ENCODE peak calls at places on chromosome 13, in six cellular contexts. Y is cardiac fibroblast, D is MCF 10A, O is AG04450, J is dorsolateral prefrontal cortex, P is nephron progenitor cell. Z is an unnamed sample.

GRCh38 chr13:109955598-109955997 is 169.2 kb upstream of the IRS2 start:
- DNase-seq in O (peak), J (no peak), D (no peak), P (no peak), Y (peak), Z (no peak)

GRCh38 chr13:29676941-29677452 is 81.5 kb upstream of the SLC7A1 start:
- DNase-seq in O (no peak), Y (no peak), P (no peak), J (no peak), D (peak), Z (no peak)

GRCh38 chr13:107450931-107451330 is 764.4 kb downstream of the LIG4 start:
- DNase-seq in Y (peak), J (no peak), D (peak), P (no peak), O (peak), Z (no peak)

GRCh38 chr13:110179858-110180156 is 127.2 kb downstream of the COL4A1 start:
- DNase-seq in Y (no peak), P (no peak), D (no peak), O (no peak), J (no peak), Z (no peak)

GRCh38 chr13:75263741-75264407 is 218.1 kb downstream of the TBC1D4 start:
- DNase-seq in D (no peak), P (no peak), Y (peak), O (no peak), J (no peak), Z (no peak)

GRCh38 chr13:110433014-110433413 is 125.9 kb downstream of the COL4A2 start:
- DNase-seq in P (no peak), O (no peak), J (no peak), D (no peak), Y (no peak), Z (no peak)

GRCh38 chr13:40389081-40389641 is 277.3 kb downstream of the FOXO1 start:
- DNase-seq in J (no peak), O (no peak), D (no peak), P (no peak), Y (no peak), Z (peak)

GRCh38 chr13:37136187-37136586 is 30.7 kb upstream of the CSNK1A1L start:
- DNase-seq in P (no peak), D (no peak), J (no peak), Y (peak), O (no peak), Z (no peak)

GRCh38 chr13:66077286-66077685 is 1152.8 kb downstream of the PCDH9 start:
- DNase-seq in P (no peak), O (no peak), J (no peak), D (peak), Y (no peak), Z (no peak)

GRCh38 chr13:30616927-30617314 is 799 bp upstream of the USPL1 start:
- DNase-seq in J (no peak), D (peak), Y (peak), P (no peak), O (peak), Z (peak)

GRCh38 chr13:31797154-31797775 is 57.9 kb downstream of the RXFP2 start:
- DNase-seq in Y (peak), J (no peak), O (peak), P (no peak), D (peak), Z (no peak)

GRCh38 chr13:113084943-113085540 is 20.5 kb upstream of the F7 start:
- DNase-seq in Y (no peak), P (no peak), D (no peak), J (no peak), O (no peak), Z (no peak)

GRCh38 chr13:34044041-34044440 is 226.1 kb downstream of the RFC3 start:
- DNase-seq in Y (peak), O (no peak), J (no peak), P (no peak), D (peak), Z (no peak)

GRCh38 chr13:111531505-111531904 is 211.1 kb downstream of the TEX29 start:
- DNase-seq in D (peak), J (peak), P (no peak), O (no peak), Y (peak), Z (no peak)

GRCh38 chr13:112056739-112057433 is 10.1 kb upstream of the SOX1 start:
- DNase-seq in Y (no peak), P (no peak), J (no peak), O (no peak), D (no peak), Z (peak)

GRCh38 chr13:71149498-71150363 is 717.3 kb downstream of the DACH1 start:
- DNase-seq in D (no peak), P (no peak), O (no peak), J (no peak), Y (no peak), Z (no peak)

GRCh38 chr13:19596960-19597361 is 35.6 kb upstream of the TPTE2 start:
- DNase-seq in J (no peak), O (no peak), D (peak), Y (no peak), P (no peak), Z (no peak)

GRCh38 chr13:45662122-45662521 is 40.0 kb upstream of the CBY2 start:
- DNase-seq in Y (no peak), P (no peak), D (no peak), O (no peak), J (no peak), Z (no peak)

GRCh38 chr13:87311165-87311564 is 360.0 kb upstream of the SLITRK5 start:
- DNase-seq in Y (no peak), J (no peak), O (no peak), D (no peak), P (no peak), Z (no peak)

GRCh38 chr13:30880756-30881155 is 25.3 kb upstream of the MEDAG start:
- DNase-seq in O (peak), J (no peak), P (no peak), Y (peak), D (peak), Z (no peak)

GRCh38 chr13:93777504-93777903 is 550.9 kb downstream of the GPC6 start:
- DNase-seq in J (no peak), Y (no peak), D (no peak), O (no peak), P (no peak), Z (no peak)

GRCh38 chr13:99856021-99856420 is 115.5 kb downstream of the ZIC5 start:
- DNase-seq in P (no peak), Y (no peak), D (no peak), O (no peak), J (no peak), Z (no peak)

GRCh38 chr13:39836038-39836437 is 180.6 kb downstream of the COG6 start:
- DNase-seq in P (no peak), D (peak), Y (no peak), O (no peak), J (no peak), Z (no peak)

GRCh38 chr13:60267498-60268202 is 103.9 kb upstream of the DIAPH3 start:
- DNase-seq in D (peak), O (no peak), P (peak), Y (peak), J (no peak), Z (peak)

GRCh38 chr13:76552807-76553206 is 333.4 kb downstream of the KCTD12 start:
- DNase-seq in Y (peak), P (no peak), D (no peak), J (no peak), O (no peak), Z (no peak)

GRCh38 chr13:99687728-99688397 is 186.6 kb downstream of the TM9SF2 start:
- DNase-seq in J (no peak), D (no peak), O (no peak), P (no peak), Y (no peak), Z (no peak)

GRCh38 chr13:41588899-41589298 is 131.5 kb downstream of the RGCC start:
- DNase-seq in O (peak), J (no peak), Y (peak), D (peak), P (no peak), Z (no peak)

GRCh38 chr13:75801388-75801787 is 165.3 kb downstream of the LMO7 start:
- DNase-seq in D (no peak), Y (no peak), J (no peak), P (no peak), O (no peak), Z (no peak)

GRCh38 chr13:110887955-110888333 is 26.9 kb downstream of the ANKRD10 start:
- DNase-seq in O (no peak), D (no peak), J (peak), Y (no peak), P (no peak), Z (no peak)

GRCh38 chr13:35252536-35253205 is 223.8 kb downstream of the MAB21L1 start:
- DNase-seq in P (no peak), O (no peak), D (no peak), Y (no peak), J (no peak), Z (peak)

GRCh38 chr13:26253787-26254582 is at the start of gene CDK8:
- DNase-seq in P (peak), J (peak), Y (peak), D (peak), O (peak), Z (peak)

GRCh38 chr13:26253262-26253786 is 605 bp upstream of the CDK8 start:
- DNase-seq in P (no peak), J (no peak), O (no peak), Y (no peak), D (peak), Z (no peak)

GRCh38 chr13:26257049-26257448 is 3.1 kb downstream of the CDK8 start:
- DNase-seq in J (no peak), D (no peak), P (no peak), Y (no peak), O (no peak), Z (peak)

GRCh38 chr13:26254583-26255102 is 714 bp downstream of the CDK8 start:
- DNase-seq in Y (peak), O (no peak), J (peak), D (peak), P (peak), Z (peak)

GRCh38 chr13:26255717-26256277 is 1.9 kb downstream of the CDK8 start:
- DNase-seq in O (no peak), P (no peak), D (peak), Y (peak), J (no peak), Z (no peak)
- TF ChIP-seq CTCF in O (peak), P (peak), D (peak), Y (peak), J (peak), Z (no peak)

GRCh38 chr13:47598340-47598911 is 402.6 kb downstream of the SUCLA2 start:
- DNase-seq in D (peak), Y (peak), J (no peak), O (no peak), P (no peak), Z (no peak)
- TF ChIP-seq CTCF in D (peak), Y (peak), J (no peak), O (peak), P (no peak), Z (no peak)

DNA sequence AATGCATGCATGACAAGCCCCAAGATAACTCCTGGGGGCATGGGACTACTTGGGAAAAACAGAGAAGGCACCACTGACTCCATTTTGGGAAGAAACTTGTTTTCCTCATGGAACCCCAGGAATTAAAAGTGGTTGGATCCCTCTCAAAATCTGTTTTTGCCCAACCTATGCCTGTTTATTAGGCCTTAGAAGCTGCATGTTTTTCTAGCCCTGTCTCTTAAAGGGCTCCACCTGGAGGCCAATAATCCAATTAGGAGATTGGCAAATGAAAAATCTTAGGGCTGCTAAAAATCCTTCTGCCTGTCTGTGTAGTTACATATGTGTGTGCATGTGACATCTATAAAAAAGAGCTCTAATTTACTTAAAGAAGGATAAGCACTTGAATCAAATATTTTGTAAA is 26.9 kb downstream of the MED4 start:
- DNase-seq in J (no peak), O (no peak), P (no peak), Y (no peak), D (no peak), Z (no peak)
- TF ChIP-seq CTCF in J (no peak), O (no peak), P (no peak), Y (no peak), D (no peak), Z (no peak)

GRCh38 chr13:114200673-114201005 is 21.6 kb downstream of the CFAP97D2 start:
- DNase-seq in P (peak), Y (no peak), D (no peak), O (no peak), J (no peak), Z (no peak)
- TF ChIP-seq CTCF in P (no peak), Y (no peak), D (no peak), O (no peak), J (no peak), Z (no peak)

GRCh38 chr13:46962286-46962941 is 65.6 kb upstream of the HTR2A start:
- DNase-seq in O (no peak), J (no peak), Y (peak), D (peak), P (no peak), Z (peak)
- TF ChIP-seq CTCF in O (peak), J (no peak), Y (peak), D (peak), P (peak), Z (peak)

GRCh38 chr13:73837147-73837546 is 297.1 kb downstream of the KLF12 start:
- DNase-seq in Y (no peak), J (no peak), P (no peak), O (no peak), D (no peak), Z (no peak)

GRCh38 chr13:73833331-73834070 is 300.7 kb downstream of the KLF12 start:
- DNase-seq in P (no peak), D (no peak), Y (peak), J (no peak), O (peak), Z (no peak)

GRCh38 chr13:73832203-73832602 is 302.0 kb downstream of the KLF12 start:
- DNase-seq in J (no peak), P (peak), D (no peak), Y (no peak), O (no peak), Z (no peak)

DNA sequence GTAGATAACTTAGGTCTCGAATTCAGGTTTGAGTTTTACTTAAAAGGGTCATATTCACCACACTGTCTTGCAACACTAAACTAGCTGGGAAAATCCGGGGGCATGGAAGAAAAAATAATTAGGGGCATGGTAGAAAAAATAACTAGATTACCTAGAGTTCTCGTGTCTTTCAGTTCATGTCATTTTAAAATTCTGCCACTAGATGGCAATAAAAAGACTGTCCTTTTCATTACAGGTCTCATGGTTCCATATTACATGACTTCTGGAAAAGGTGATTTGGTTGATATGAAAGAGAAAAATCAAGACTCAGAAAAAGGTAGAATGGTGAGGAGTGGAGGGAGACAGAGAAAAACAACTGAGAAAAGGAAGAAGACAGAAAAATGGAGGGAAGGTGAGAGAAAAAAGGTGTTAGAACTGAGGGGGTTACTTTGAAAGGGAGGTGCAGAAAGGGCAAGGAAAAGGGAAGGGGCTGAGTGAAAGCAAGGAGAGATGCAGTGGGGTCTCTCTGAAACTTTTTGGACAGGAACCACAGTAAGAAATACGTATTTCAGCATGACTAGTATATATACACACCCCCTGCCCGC is 299.0 kb downstream of the KLF12 start:
- DNase-seq in Y (peak), P (peak), J (no peak), D (peak), O (no peak), Z (peak)
- TF ChIP-seq CTCF in Y (peak), P (peak), J (peak), D (peak), O (peak), Z (peak)